ENCODE peak calls at places on chromosomes 11 and 22, in seven cellular contexts. M is endodermal cell, C is sigmoid colon, S is left ventricle myocardium inferior, Q is IMR-90, N is cardiac muscle cell, W is dorsolateral prefrontal cortex. U is an unnamed sample.

GRCh38 chr22:28141614-28142013 is 222.6 kb upstream of the PITPNB start:
- DNase-seq in M (no peak), C (no peak), S (no peak), Q (peak; percentile 77), N (peak; percentile 74), W (no peak), U (no peak)

GRCh38 chr11:81869337-81870065 is 864.2 kb downstream of the FAM181B start:
- DNase-seq in M (no peak), C (no peak), S (no peak), Q (no peak), N (peak; percentile 33), W (no peak), U (no peak)

GRCh38 chr11:121416909-121417567 is 35.1 kb upstream of the SORL1 start:
- DNase-seq in M (no peak), C (peak; percentile 93), S (peak; percentile 81), Q (peak; percentile 48), N (peak; percentile 98), W (no peak), U (no peak)

GRCh38 chr11:225734-226453 is 10.2 kb downstream of the SIRT3 start:
- DNase-seq in M (peak; percentile 23), C (peak; percentile 5), S (no peak), Q (peak; percentile 50), N (peak; percentile 25), W (no peak), U (peak; percentile 41)

GRCh38 chr22:38973289-38974169 is 8.6 kb upstream of the APOBEC3B start:
- DNase-seq in M (peak; percentile 90), C (no peak), S (no peak), Q (peak; percentile 17), N (peak; percentile 40), W (no peak), U (peak; percentile 37)

GRCh38 chr11:83671295-83671694 is 385.1 kb upstream of the CCDC90B start:
- DNase-seq in M (no peak), C (no peak), S (no peak), Q (peak; percentile 4), N (no peak), W (no peak), U (no peak)

GRCh38 chr22:19055801-19056200 is 66.4 kb downstream of the DGCR2 start:
- DNase-seq in M (no peak), C (peak; percentile 54), S (no peak), Q (no peak), N (no peak), W (no peak), U (no peak)

GRCh38 chr22:38203090-38203810 is 1.5 kb downstream of the MAFF start:
- DNase-seq in M (peak; percentile 84), C (peak; percentile 81), S (no peak), Q (peak; percentile 53), N (peak; percentile 35), W (no peak), U (peak; percentile 29)

GRCh38 chr22:35150163-35151107 is 84.5 kb downstream of the ISX start:
- DNase-seq in M (peak; percentile 95), C (peak; percentile 69), S (peak; percentile 52), Q (peak; percentile 42), N (peak; percentile 55), W (peak; percentile 52), U (peak; percentile 88)

GRCh38 chr11:128207861-128208321 is 379.5 kb downstream of the ETS1 start:
- DNase-seq in M (no peak), C (no peak), S (no peak), Q (peak; percentile 91), N (peak; percentile 99), W (no peak), U (no peak)

GRCh38 chr11:130029137-130029536 is 26.5 kb upstream of the PRDM10 start:
- DNase-seq in M (no peak), C (no peak), S (no peak), Q (no peak), N (peak; percentile 20), W (no peak), U (no peak)

GRCh38 chr11:31656051-31656450 is 146.5 kb downstream of the ELP4 start:
- DNase-seq in M (no peak), C (no peak), S (no peak), Q (peak; percentile 9), N (peak; percentile 18), W (no peak), U (no peak)

GRCh38 chr22:40215266-40215665 is 37.5 kb downstream of the TNRC6B start:
- DNase-seq in M (no peak), C (no peak), S (peak; percentile 28), Q (no peak), N (no peak), W (no peak), U (no peak)

GRCh38 chr22:40213478-40213877 is 35.8 kb downstream of the TNRC6B start:
- DNase-seq in M (no peak), C (no peak), S (no peak), Q (no peak), N (no peak), W (no peak), U (no peak)

GRCh38 chr22:40218723-40219294 is 41.1 kb downstream of the TNRC6B start:
- DNase-seq in M (no peak), C (no peak), S (no peak), Q (peak; percentile 31), N (no peak), W (no peak), U (no peak)

GRCh38 chr22:40218152-40218551 is 40.4 kb downstream of the TNRC6B start:
- DNase-seq in M (no peak), C (no peak), S (no peak), Q (no peak), N (no peak), W (no peak), U (no peak)

GRCh38 chr22:40216041-40216756 is 38.5 kb downstream of the TNRC6B start:
- DNase-seq in M (no peak), C (no peak), S (no peak), Q (no peak), N (no peak), W (no peak), U (no peak)
- H3K27ac ChIP-seq in M (no peak overlapping the region), C (no peak overlapping the region), S (peak overlapping the region; percentile 2), Q (no peak overlapping the region), N (no peak overlapping the region), W (no peak overlapping the region), U (no peak overlapping the region)

DNA sequence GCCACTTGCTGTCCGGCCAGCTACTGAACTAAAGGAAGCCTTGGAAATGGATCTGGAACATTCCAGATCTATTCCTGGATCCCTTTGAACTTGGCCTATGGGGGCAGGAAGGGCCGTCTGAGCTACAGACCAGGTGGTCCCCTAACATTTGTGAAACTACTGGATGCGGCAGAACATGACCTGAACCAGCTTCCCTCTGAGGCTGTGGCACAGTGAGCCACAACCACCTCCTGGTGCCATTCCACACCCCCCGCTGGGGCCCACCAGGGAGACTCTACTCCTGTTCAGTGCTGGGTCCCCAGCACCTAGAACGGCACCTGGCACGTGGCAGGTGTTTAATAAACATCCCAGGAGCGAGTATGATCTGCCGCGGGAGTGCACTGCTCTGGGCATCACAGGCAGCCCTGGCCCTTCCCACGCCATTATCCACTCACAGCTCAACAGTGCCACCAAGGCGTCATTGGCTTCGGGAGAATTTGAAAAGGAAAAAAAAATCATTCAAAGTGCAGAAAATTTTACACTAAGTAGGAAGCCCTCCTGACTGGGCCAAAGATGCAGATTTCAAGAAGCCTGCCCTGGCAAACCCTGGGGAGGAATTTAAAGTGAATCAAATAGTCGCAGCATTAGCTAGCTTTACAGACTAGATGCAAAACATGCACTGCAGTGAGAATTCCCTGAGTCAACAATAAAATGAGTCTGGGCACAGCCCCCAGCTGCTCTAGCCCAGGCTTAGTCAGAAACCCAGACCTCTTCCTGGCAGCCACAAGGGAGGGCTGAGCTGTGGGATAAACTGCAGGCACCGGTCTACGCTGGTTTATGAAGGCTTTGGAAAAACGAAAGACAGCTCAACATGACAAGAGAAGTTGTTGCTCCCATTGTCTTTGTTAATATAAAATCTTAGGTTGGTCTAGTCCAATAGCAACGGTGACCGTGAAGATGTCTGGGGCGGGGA is 14.3 kb upstream of the EFCAB6 start:
- DNase-seq in M (peak; percentile 45), C (no peak), S (no peak), Q (peak; percentile 81), N (peak; percentile 73), W (no peak), U (peak; percentile 11)
- TF ChIP-seq CTCF in M (peak; percentile 15), C (no peak), S (peak; percentile 41), Q (peak; percentile 45), N (peak; percentile 36), W (peak; percentile 51), U (no peak)

DNA sequence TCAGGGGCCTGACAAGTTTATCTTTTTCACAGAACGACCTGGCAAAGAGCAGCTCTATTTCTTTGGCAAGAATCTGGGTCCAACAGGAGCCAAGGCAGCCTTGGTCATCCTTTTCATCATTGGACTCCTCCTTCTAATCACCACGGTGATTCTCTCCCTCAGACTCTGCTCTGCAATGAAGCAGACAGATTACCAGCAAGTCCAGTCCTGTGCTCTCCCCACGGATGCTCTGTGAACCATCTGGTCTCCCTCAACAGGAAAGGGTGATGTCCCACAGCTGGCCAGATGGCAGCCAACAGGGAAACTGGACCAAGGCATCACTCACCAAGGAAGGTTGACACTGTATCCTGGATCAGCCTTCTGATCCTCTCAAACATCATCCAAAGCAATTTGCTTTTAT is 17.0 kb upstream of the PANX1 start:
- DNase-seq in M (no peak), C (peak; percentile 58), S (peak; percentile 61), Q (no peak), N (no peak), W (no peak), U (peak; percentile 17)
- H3K27ac ChIP-seq in M (no peak overlapping the region), C (peak overlapping the region; percentile 21), S (peak overlapping the region; percentile 74), Q (no peak overlapping the region), N (no peak overlapping the region), W (no peak overlapping the region), U (no peak overlapping the region)

DNA sequence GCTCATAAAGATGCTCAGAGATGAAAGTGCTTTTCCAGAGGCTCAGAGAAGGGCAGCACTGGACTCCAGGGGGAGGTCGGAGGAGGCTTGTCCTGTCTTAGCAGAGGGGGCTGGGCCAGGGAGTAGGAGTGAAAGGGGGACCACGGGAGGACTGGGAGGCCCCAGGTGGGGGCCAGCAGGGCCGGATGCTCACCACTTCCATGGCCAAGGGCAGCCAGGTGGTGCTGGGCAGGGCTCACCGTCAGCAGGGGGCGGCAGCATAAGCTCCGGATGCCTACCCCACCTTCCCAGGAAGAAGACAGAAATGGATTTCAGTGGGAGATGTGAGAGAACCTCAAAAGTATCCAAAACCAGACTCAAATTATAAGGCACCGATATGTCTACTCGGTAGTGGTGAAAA is 11.0 kb downstream of the RAB36 start:
- DNase-seq in M (peak; percentile 74), C (no peak), S (no peak), Q (no peak), N (no peak), W (no peak), U (peak; percentile 29)
- TF ChIP-seq CTCF in M (peak; percentile 61), C (no peak), S (no peak), Q (no peak), N (peak; percentile 3), W (no peak), U (peak; percentile 52)

DNA sequence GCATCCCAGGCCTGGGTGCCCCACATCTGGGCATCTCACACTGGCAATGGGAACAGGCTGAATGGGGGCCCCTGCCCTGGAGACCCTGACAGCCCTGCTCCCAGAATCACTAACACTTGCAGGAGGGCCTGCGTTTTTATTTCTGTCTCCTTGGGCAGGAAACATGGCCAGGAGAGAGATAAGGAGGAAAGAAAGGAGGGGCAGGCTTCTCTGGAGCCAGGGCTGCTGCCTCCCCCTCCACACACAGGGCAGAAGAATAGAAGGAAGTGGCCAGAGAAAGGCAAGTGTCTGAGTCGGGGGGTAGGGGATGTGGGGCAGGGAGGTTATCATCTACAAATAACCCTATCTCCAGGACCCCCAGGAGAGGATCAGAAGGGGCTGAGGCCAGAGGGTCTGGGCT is 25.5 kb upstream of the TSPAN18 start:
- DNase-seq in M (no peak), C (no peak), S (no peak), Q (no peak), N (peak; percentile 47), W (no peak), U (no peak)
- H3K27ac ChIP-seq in M (no peak overlapping the region), C (no peak overlapping the region), S (peak overlapping the region; percentile 59), Q (no peak overlapping the region), N (peak overlapping the region; percentile 91), W (no peak overlapping the region), U (no peak overlapping the region)

GRCh38 chr11:131408011-131408640 is 37.7 kb downstream of the NTM start:
- DNase-seq in M (peak; percentile 82), C (no peak), S (peak; percentile 25), Q (peak; percentile 28), N (peak; percentile 60), W (no peak), U (peak; percentile 74)
- TF ChIP-seq CTCF in M (peak; percentile 88), C (no peak), S (peak; percentile 65), Q (peak; percentile 47), N (peak; percentile 57), W (peak; percentile 66), U (peak; percentile 83)